ENCODE peak calls at places on chromosomes 12 and 14, in four cellular contexts. Y, W, U and L are unnamed samples. For H3K36me3 and H3K4me1, the result is how much of the 10 kb centered on the place peaks cover.

GRCh38 chr12:80412343-80412953 is 31.6 kb upstream of the PTPRQ start:
- DNase-seq in Y (no peak), W (no peak), U (no peak), L (no peak)

GRCh38 chr12:122356192-122356635 is 66.3 kb downstream of the CLIP1 start:
- DNase-seq in Y (no peak), W (no peak), U (peak), L (peak)

GRCh38 chr14:82192387-82192786 is 658.7 kb upstream of the SEL1L start:
- DNase-seq in Y (no peak), W (no peak), U (no peak), L (no peak)

GRCh38 chr12:67772276-67773169 is 124.0 kb downstream of the DYRK2 start:
- DNase-seq in Y (no peak), W (no peak), U (no peak), L (no peak)

GRCh38 chr12:131855521-131856142 is 27.4 kb downstream of the MMP17 start:
- DNase-seq in Y (peak), W (no peak), U (no peak), L (no peak)

GRCh38 chr12:13128291-13129000 is 25.0 kb upstream of the GSG1 start:
- DNase-seq in Y (no peak), W (no peak), U (no peak), L (no peak)

GRCh38 chr14:53523226-53523625 is 370.1 kb upstream of the DDHD1 start:
- DNase-seq in Y (no peak), W (no peak), U (no peak), L (no peak)

GRCh38 chr14:64656986-64657385 is 47.2 kb upstream of the PLEKHG3 start:
- DNase-seq in Y (no peak), W (peak), U (no peak), L (no peak)

GRCh38 chr14:68191567-68192321 is 372.2 kb downstream of the RAD51B start:
- DNase-seq in Y (no peak), W (peak), U (no peak), L (no peak)

GRCh38 chr12:106586803-106587684 is 4.2 kb downstream of the RFX4 start:
- DNase-seq in Y (no peak), W (peak), U (no peak), L (no peak)

GRCh38 chr14:101225729-101226152 is 322.2 kb upstream of the RTL1 start:
- DNase-seq in Y (no peak), W (no peak), U (no peak), L (no peak)

GRCh38 chr12:13443498-13443897 is 247.0 kb downstream of the EMP1 start:
- DNase-seq in Y (no peak), W (no peak), U (no peak), L (no peak)

GRCh38 chr14:61326847-61327246 is 5.5 kb downstream of the PRKCH start:
- DNase-seq in Y (no peak), W (peak), U (peak), L (no peak)

GRCh38 chr12:114241973-114242434 is 163.9 kb downstream of the TBX5 start:
- DNase-seq in Y (no peak), W (no peak), U (no peak), L (no peak)

GRCh38 chr12:103698752-103699540 is 111.9 kb downstream of the STAB2 start:
- DNase-seq in Y (no peak), W (no peak), U (no peak), L (no peak)

GRCh38 chr12:11861155-11861863 is 209.4 kb upstream of the BCL2L14 start:
- DNase-seq in Y (no peak), W (no peak), U (no peak), L (no peak)

GRCh38 chr14:27485193-27485592 is 887.4 kb upstream of the NOVA1 start:
- DNase-seq in Y (no peak), W (no peak), U (no peak), L (no peak)

GRCh38 chr12:1093166-1093751 is 102.2 kb downstream of the ERC1 start:
- DNase-seq in Y (no peak), W (no peak), U (no peak), L (peak)

GRCh38 chr12:7856516-7856915 is 16.2 kb downstream of the SLC2A14 start:
- DNase-seq in Y (no peak), W (no peak), U (no peak), L (no peak)

GRCh38 chr14:53011053-53011462 is 60.2 kb upstream of the FERMT2 start:
- DNase-seq in Y (no peak), W (peak), U (peak), L (no peak)

GRCh38 chr12:108475396-108475795 is 39.7 kb upstream of the FICD start:
- DNase-seq in Y (no peak), W (no peak), U (no peak), L (no peak)

GRCh38 chr12:43063642-43064041 is 474.1 kb upstream of the PRICKLE1 start:
- DNase-seq in Y (no peak), W (no peak), U (no peak), L (no peak)

GRCh38 chr12:15856097-15856982 is 25.8 kb upstream of the STRAP start:
- DNase-seq in Y (no peak), W (peak), U (peak), L (peak)

GRCh38 chr12:104122298-104122697 is 15.7 kb downstream of the NFYB start:
- DNase-seq in Y (no peak), W (no peak), U (no peak), L (no peak)

GRCh38 chr14:49766839-49767238 is 1.1 kb upstream of the KLHDC2 start:
- DNase-seq in Y (no peak), W (no peak), U (no peak), L (no peak)

GRCh38 chr14:22982013-22982476 is 306 bp downstream of the AJUBA start:
- DNase-seq in Y (no peak), W (no peak), U (no peak), L (peak)

GRCh38 chr14:22978873-22979671 is 3.3 kb downstream of the AJUBA start:
- DNase-seq in Y (no peak), W (no peak), U (no peak), L (no peak)

GRCh38 chr14:22979748-22980392 is 2.5 kb downstream of the AJUBA start:
- DNase-seq in Y (no peak), W (no peak), U (no peak), L (no peak)

GRCh38 chr14:22981090-22982012 is 1.0 kb downstream of the AJUBA start:
- DNase-seq in Y (no peak), W (peak), U (no peak), L (peak)

DNA sequence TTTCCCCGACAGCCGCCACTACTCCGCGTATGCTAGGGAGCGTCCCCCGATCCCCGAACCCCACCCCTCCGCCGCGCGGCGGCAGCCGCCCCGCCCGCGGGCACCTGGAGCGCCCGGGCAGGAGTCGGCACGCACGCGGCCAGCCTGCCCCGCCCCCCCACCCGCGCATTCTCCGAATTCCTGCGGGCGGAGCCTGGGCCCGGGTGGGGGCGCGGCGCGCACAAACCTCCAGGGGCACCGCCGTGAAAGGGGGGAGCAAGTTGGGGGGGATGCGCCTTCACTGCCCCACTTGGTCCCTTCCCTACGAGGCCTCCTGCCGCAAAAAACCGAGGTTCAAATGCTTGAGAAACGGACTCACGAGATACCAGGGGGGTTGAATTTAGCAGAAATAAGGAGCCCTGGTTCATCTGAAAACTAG is 1.7 kb downstream of the AJUBA start:
- DNase-seq in Y (peak), W (peak), U (peak), L (no peak)
- H3K36me3 ChIP-seq in Y (under half), W (under half), U (under half), L (under half)

GRCh38 chr12:65856521-65856920 is 32.2 kb downstream of the HMGA2 start:
- DNase-seq in Y (no peak), W (no peak), U (no peak), L (no peak)

GRCh38 chr12:65853489-65854157 is 29.3 kb downstream of the HMGA2 start:
- DNase-seq in Y (no peak), W (no peak), U (no peak), L (no peak)

GRCh38 chr12:65857875-65858274 is 33.6 kb downstream of the HMGA2 start:
- DNase-seq in Y (no peak), W (no peak), U (no peak), L (no peak)

GRCh38 chr12:65858831-65859230 is 34.5 kb downstream of the HMGA2 start:
- DNase-seq in Y (no peak), W (no peak), U (no peak), L (no peak)

DNA sequence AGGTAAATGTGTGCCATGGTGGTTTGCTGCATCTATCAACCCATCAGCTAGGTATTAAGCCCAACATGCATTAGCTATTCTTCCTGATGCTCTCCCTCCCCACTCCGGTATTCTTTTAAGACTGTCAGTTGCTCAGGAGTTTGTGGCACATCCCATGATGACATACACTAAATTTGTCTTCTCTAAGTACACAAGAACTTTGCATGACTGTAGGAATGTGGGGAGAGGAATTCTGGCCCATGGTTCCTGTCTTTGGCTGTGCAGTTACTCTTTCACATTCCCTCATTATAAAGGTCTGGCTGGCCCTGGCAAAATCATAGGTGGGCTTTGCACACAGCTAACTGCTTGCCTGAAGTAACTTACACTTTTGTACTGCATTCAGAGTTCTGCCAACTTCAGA is 30.3 kb downstream of the HMGA2 start:
- DNase-seq in Y (no peak), W (no peak), U (no peak), L (no peak)
- H3K27ac ChIP-seq in Y (no peak), W (no peak), U (no peak), L (no peak)

DNA sequence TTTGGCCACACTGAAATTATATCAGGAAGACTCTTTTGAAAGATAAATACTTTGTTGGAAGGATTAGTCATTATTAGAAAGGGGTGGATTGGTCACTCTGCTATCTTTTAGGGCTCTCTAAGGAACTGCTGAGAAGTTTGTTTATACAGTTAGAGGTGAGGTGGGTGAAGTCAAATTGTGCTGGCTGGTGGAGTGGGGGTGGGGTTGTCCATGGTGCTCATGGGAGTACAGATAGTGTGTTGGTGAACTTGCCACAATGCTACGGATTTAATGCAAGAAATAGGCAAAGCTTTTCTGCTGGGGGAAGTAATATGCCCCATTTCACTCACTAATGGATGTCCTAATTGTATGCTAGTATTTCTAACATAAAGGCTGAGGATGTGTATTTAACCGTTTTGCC is 35.8 kb downstream of the SUSD6 start:
- DNase-seq in Y (no peak), W (no peak), U (no peak), L (no peak)
- H3K4me1 ChIP-seq in Y (half or more), W (half or more), U (half or more), L (half or more)

GRCh38 chr12:119783787-119784186 is 93.3 kb downstream of the CIT start:
- DNase-seq in Y (no peak), W (no peak), U (no peak), L (no peak)
- H3K36me3 ChIP-seq in Y (under half), W (under half), U (under half), L (under half)

GRCh38 chr14:75711796-75712211 is 50.8 kb downstream of the TTLL5 start:
- DNase-seq in Y (no peak), W (peak), U (peak), L (no peak)
- H3K27ac ChIP-seq in Y (peak), W (peak), U (peak), L (no peak)

GRCh38 chr12:52023182-52023975 is 16.6 kb downstream of the TAMALIN start:
- DNase-seq in Y (peak), W (peak), U (peak), L (peak)

GRCh38 chr12:52026267-52026666 is 19.5 kb downstream of the TAMALIN start:
- DNase-seq in Y (no peak), W (no peak), U (no peak), L (no peak)

GRCh38 chr12:52025301-52026172 is 18.8 kb downstream of the TAMALIN start:
- DNase-seq in Y (peak), W (peak), U (peak), L (peak)

GRCh38 chr12:52022841-52023181 is 16.1 kb downstream of the TAMALIN start:
- DNase-seq in Y (peak), W (peak), U (peak), L (peak)

GRCh38 chr12:52023976-52024688 is 17.4 kb downstream of the TAMALIN start:
- DNase-seq in Y (no peak), W (peak), U (no peak), L (no peak)
- H3K4me1 ChIP-seq in Y (under half), W (half or more), U (under half), L (under half)

DNA sequence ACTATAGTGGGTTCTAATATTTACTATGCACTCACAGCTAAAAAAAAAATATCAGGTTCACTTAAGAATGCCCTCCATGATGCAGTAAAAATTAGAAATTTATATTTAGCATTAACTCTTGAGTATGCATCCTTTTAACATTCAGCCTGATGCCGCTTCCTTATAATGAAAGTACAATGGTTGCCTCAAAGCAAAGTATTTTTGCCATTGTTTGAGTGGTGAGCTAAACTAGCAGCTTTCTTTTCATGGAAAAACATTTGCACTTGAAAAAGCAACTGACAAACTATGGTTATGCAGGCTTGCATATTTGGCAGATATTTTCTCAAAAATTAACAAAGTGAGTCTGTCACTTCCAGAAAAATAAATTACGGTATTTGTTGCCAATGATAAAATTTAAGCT is 188.6 kb downstream of the SLC6A15 start:
- DNase-seq in Y (no peak), W (no peak), U (no peak), L (no peak)
- H3K36me3 ChIP-seq in Y (under half), W (under half), U (under half), L (under half)

DNA sequence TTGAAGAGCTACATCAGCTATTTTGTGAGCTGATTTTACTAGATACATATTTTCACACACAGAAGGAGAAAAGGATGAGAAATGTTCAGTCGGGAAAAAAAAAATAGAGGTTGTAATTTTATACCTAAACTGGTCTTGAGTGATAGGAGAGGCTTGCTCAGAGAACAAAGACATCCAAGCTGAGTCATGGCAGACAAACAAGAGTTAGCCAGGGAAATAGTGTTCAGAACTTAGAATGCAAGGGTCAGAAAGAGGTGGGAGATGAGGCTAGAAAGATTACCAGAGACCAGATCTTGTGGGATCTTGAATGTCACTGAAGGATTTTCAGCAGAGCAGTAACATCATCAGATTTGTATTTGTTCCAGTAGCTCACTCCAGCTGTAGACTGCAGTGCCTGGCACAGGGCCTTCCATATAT is 121.9 kb upstream of the ATF1 start:
- DNase-seq in Y (no peak), W (no peak), U (no peak), L (no peak)
- H3K27ac ChIP-seq in Y (no peak), W (no peak), U (no peak), L (no peak)

DNA sequence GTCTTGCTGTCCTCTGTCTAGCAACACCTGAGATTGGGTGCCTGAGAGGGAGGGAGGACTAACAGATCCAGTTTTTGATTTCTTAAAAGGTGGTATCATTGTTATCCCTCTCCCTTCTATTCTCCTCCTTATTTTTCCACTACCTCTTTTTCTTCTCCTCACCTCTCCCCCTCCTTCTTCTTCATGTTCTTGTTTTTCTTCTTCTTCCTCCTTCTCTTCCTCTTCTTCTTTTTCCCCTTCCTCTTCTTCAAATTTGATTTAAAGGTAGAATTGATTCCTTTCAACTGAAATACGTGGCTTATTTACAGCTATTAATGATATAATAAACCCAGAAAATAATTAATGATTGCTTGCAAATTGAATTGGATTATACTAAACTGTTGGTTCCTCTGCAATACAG is 256.8 kb upstream of the BTG1 start:
- DNase-seq in Y (no peak), W (no peak), U (no peak), L (no peak)
- H3K4me1 ChIP-seq in Y (under half), W (under half), U (under half), L (half or more)

DNA sequence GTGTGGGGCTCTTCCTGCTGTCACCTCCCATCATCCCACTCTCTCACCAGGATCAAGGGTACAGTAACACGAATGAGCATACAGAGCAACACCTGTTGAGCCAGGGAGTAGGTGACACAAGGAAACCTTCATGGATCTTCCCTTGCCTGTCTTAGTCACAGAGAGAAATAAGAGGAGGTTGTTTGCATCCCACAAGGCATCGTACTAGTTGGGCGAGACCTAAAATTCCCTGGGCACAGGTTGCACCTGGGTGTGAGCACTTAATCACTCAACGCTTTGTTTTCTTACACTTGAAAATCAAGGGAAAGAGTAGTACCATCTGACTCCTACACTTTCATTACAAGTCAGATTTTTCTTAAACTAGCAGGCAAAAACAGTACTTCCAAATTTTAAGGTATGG is 16.6 kb downstream of the CIPC start:
- DNase-seq in Y (no peak), W (no peak), U (no peak), L (no peak)
- H3K36me3 ChIP-seq in Y (under half), W (under half), U (half or more), L (under half)